ENCODE peak calls at places on chromosomes 11 and 22, in seven cellular contexts. A is NCI-H345, J is NCI-H2081, H is iris pigment epithelial cell, R is uterus, C is NCI-H748 treated with DMSO at 0.1 percent for 48 hours, P is tibial nerve. W is an unnamed sample.

GRCh38 chr11:70583781-70584218 is 185.5 kb downstream of the CTTN start:
- DNase-seq in H (no peak), R (no peak), P (no peak), A (no peak), C (no peak), J (no peak), W (peak)

GRCh38 chr11:115950660-115951059 is 446.4 kb upstream of the CADM1 start:
- DNase-seq in A (no peak), P (no peak), H (no peak), R (no peak), J (no peak), C (no peak), W (no peak)

GRCh38 chr11:15390857-15391256 is 276.1 kb downstream of the INSC start:
- DNase-seq in P (no peak), H (no peak), J (no peak), C (no peak), A (no peak), R (no peak), W (no peak)

GRCh38 chr11:64281957-64282770 is 2.3 kb downstream of the BAD start:
- DNase-seq in R (no peak), C (no peak), A (no peak), J (no peak), H (no peak), P (no peak), W (no peak)

GRCh38 chr11:2684581-2684980 is 15.2 kb downstream of the KCNQ1OT1 start:
- DNase-seq in J (no peak), C (no peak), A (no peak), H (no peak), R (no peak), P (no peak), W (no peak)

GRCh38 chr22:19641254-19641982 is 72.9 kb upstream of the SEPTIN5 start:
- DNase-seq in R (no peak), H (peak), A (no peak), J (no peak), C (no peak), P (no peak), W (no peak)

GRCh38 chr22:25637032-25637431 is 72.6 kb downstream of the GRK3 start:
- DNase-seq in C (no peak), J (no peak), H (no peak), R (no peak), P (no peak), A (no peak), W (no peak)

GRCh38 chr22:24952837-24953293 is 349 bp downstream of the KIAA1671 start:
- DNase-seq in P (peak), R (no peak), H (peak), C (no peak), J (no peak), A (peak), W (peak)

GRCh38 chr11:22337571-22338464 is at the start of gene SLC17A6:
- DNase-seq in P (no peak), H (peak), C (peak), R (no peak), J (no peak), A (peak), W (no peak)

GRCh38 chr22:38417252-38418060 is 37.5 kb downstream of the KCNJ4 start:
- DNase-seq in R (no peak), P (no peak), H (no peak), A (peak), C (no peak), J (no peak), W (peak)

GRCh38 chr11:68889948-68890446 is 13.6 kb downstream of the MRPL21 start:
- DNase-seq in R (peak), H (peak), P (peak), C (no peak), A (no peak), J (no peak), W (peak)

GRCh38 chr22:27718186-27719032 is 83.1 kb downstream of the MN1 start:
- DNase-seq in P (peak), C (no peak), J (no peak), A (no peak), R (peak), H (peak), W (peak)

GRCh38 chr11:81005595-81005994 is 1564.8 kb upstream of the TENM4 start:
- DNase-seq in A (no peak), C (no peak), J (no peak), P (no peak), H (peak), R (no peak), W (no peak)

GRCh38 chr11:31995031-31995430 is 95.8 kb upstream of the RCN1 start:
- DNase-seq in A (no peak), H (no peak), P (no peak), C (no peak), J (no peak), R (no peak), W (no peak)

GRCh38 chr11:39589391-39589790 is 1870.1 kb downstream of the LRRC4C start:
- DNase-seq in R (no peak), J (no peak), H (no peak), P (no peak), C (no peak), A (no peak), W (no peak)

GRCh38 chr11:44011797-44012196 is 36.0 kb upstream of the ACCSL start:
- DNase-seq in C (no peak), H (peak), R (no peak), A (no peak), J (no peak), P (no peak), W (no peak)

GRCh38 chr22:49738566-49738965 is 89.1 kb downstream of the BRD1 start:
- DNase-seq in A (no peak), H (no peak), R (no peak), P (no peak), J (no peak), C (no peak), W (no peak)

GRCh38 chr22:44972363-44973083 is 37.3 kb downstream of the PHF21B start:
- DNase-seq in A (peak), R (no peak), J (no peak), C (no peak), P (no peak), H (no peak), W (no peak)

W was measured in tibial artery.